ENCODE peak calls at places on chromosome 19, in ten cellular contexts. K is uterus, B is breast epithelium, I is Peyer's patch, J is heart left ventricle, X is A549, R is transverse colon, T is ovary, G is HCT116, O is stomach. P is an unnamed sample.

GRCh38 chr19:37303591-37304171 is 67.2 kb upstream of the ZNF527 start:
- DNase-seq in X (no peak), J (no peak), T (no peak), O (no peak), I (no peak), G (no peak), B (no peak), K (no peak), R (no peak), P (no peak)

GRCh38 chr19:52200044-52200443 is 10.2 kb downstream of the PPP2R1A start:
- DNase-seq in T (no peak), O (no peak), I (no peak), B (no peak), G (no peak), K (peak; percentile 57), J (peak; percentile 38), R (no peak), X (no peak), P (no peak)

GRCh38 chr19:29855771-29856510 is 44.1 kb downstream of the CCNE1 start:
- DNase-seq in I (no peak), R (no peak), X (no peak), G (no peak), J (no peak), O (no peak), B (no peak), T (no peak), K (no peak), P (no peak)

GRCh38 chr19:51156710-51157109 is 14.6 kb downstream of the SIGLEC7 start:
- DNase-seq in T (no peak), O (no peak), R (no peak), X (no peak), G (no peak), J (no peak), I (no peak), K (no peak), B (no peak), P (no peak)

GRCh38 chr19:33879818-33880575 is 83.3 kb downstream of the KCTD15 start:
- DNase-seq in B (peak; percentile 51), K (no peak), G (no peak), T (peak; percentile 67), J (peak; percentile 29), R (no peak), O (no peak), I (no peak), X (no peak), P (no peak)

GRCh38 chr19:47663911-47664771 is 49.1 kb upstream of the EHD2 start:
- DNase-seq in R (peak; percentile 69), K (peak; percentile 82), G (no peak), O (peak; percentile 74), I (peak; percentile 61), X (peak; percentile 44), B (peak; percentile 66), J (peak; percentile 77), T (peak; percentile 73), P (peak; percentile 94)

GRCh38 chr19:53977429-53977990 is 13.9 kb upstream of the CACNG6 start:
- DNase-seq in T (peak; percentile 43), J (peak; percentile 86), O (peak; percentile 69), G (peak; percentile 70), R (peak; percentile 70), B (no peak), X (peak; percentile 90), K (peak; percentile 58), I (no peak), P (no peak)

GRCh38 chr19:3100747-3101730 is 6.9 kb downstream of the GNA11 start:
- DNase-seq in B (no peak), G (no peak), O (no peak), J (peak; percentile 8), R (no peak), T (peak; percentile 32), I (no peak), X (no peak), K (no peak), P (no peak)

GRCh38 chr19:24159707-24160106 is 72.7 kb downstream of the ZNF254 start:
- DNase-seq in B (no peak), X (no peak), G (no peak), O (no peak), I (no peak), T (no peak), R (no peak), J (no peak), K (no peak), P (no peak)

GRCh38 chr19:37928527-37929286 is 21.7 kb downstream of the SIPA1L3 start:
- DNase-seq in O (no peak), B (no peak), K (no peak), X (peak; percentile 74), R (no peak), J (no peak), I (no peak), G (no peak), T (no peak), P (no peak)

GRCh38 chr19:30545752-30546151 is 173.6 kb downstream of the ZNF536 start:
- DNase-seq in G (no peak), R (no peak), I (no peak), K (no peak), B (no peak), T (no peak), X (no peak), J (no peak), O (no peak), P (no peak)

DNA sequence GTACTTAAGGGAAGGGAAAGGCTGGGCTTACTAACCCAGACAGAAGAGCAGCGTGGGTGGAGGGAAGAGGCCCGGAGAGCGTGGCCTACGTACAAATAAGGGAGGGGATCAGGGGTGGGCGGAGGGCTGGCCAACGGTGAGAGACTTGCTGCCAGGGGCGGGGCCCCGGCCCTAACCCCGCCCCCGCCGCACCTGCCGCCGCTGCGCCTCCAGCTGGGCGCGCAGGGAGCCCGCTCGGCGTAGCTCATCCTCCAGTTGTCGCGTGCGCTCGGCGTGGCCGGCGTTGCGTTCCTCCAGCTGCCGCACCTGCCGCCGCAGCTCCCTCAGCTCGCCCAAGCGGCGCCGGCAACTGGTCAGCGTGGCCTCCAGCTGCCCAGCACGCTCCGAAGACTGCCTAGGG is 5.7 kb downstream of the HOOK2 start:
- DNase-seq in B (no peak), G (no peak), O (peak; percentile 54), K (no peak), T (no peak), X (no peak), R (peak; percentile 66), I (peak; percentile 71), J (no peak), P (no peak)
- TF ChIP-seq POLR2A in B (no peak), G (no peak), O (no peak), K (no peak), T (no peak), X (no peak), R (no peak), I (no peak), J (no peak), P (no peak)

GRCh38 chr19:6135367-6135766 is at the start of gene ACSBG2:
- DNase-seq in K (no peak), T (no peak), X (no peak), R (no peak), G (no peak), B (no peak), J (no peak), O (no peak), I (no peak), P (no peak)
- H3K4me3 ChIP-seq in K (no peak within 1 kb of the TSS), T (no peak within 1 kb of the TSS), X (no peak within 1 kb of the TSS), R (no peak within 1 kb of the TSS), G (no peak within 1 kb of the TSS), B (no peak within 1 kb of the TSS), J (no peak within 1 kb of the TSS), O (no peak within 1 kb of the TSS), I (no peak within 1 kb of the TSS), P (no peak within 1 kb of the TSS)

DNA sequence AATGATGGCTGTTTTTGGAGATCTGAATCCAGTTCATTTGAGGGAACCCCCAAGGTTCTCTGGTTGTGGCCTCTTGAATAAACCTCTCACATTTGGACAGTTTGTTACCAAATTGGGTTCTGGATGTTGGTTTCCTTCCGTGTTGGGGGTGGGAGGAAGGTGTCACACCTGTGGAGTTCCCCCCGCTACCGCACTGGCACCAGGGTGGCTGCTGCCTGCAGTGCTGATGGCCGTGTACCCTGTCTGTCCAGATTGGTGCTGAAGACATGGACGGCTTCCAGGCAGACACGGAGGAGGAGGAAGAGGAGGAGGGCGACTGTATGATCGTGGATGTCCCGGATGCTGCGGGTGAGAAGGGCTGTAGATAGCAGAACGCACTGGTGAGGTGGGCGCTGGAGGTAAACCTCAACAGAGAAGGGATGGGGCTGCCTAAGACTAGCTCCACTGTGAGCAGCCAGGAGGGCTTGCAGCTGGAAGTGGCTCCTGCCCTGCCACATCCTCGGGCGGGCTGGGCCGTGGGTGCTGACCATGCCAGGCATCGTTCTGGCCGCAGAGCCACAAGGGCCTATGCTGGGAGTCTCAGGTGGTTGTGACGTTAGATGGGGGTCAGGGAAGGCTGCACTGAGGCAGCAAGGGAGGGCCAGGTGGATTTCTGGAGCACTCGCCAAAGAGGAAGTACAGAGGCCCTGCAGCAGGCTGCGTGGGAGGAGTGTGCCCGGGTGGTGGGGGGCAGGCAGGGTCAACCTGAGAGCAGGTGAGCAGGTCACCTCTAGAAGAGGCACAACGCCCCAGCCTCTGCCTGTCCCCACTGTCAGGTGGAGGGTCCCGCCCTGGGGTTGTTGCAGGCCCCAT is 15.4 kb downstream of the UBXN6 start:
- DNase-seq in G (no peak), J (no peak), B (no peak), I (no peak), O (no peak), K (no peak), R (no peak), T (no peak), X (no peak), P (no peak)
- TF ChIP-seq POLR2A in G (no peak), J (no peak), B (no peak), I (no peak), O (no peak), K (no peak), R (no peak), T (no peak), X (no peak), P (no peak)

GRCh38 chr19:39445258-39446071 is at the start of gene SUPT5H:
- DNase-seq in J (peak; percentile 97), K (peak; percentile 96), X (peak; percentile 100), T (peak; percentile 97), O (peak; percentile 98), R (peak; percentile 98), I (peak; percentile 98), B (peak; percentile 98), G (peak; percentile 96), P (peak; percentile 99)

GRCh38 chr19:39449116-39449797 is 3.9 kb downstream of the SUPT5H start:
- DNase-seq in T (no peak), G (no peak), X (no peak), B (no peak), R (no peak), K (no peak), I (no peak), J (no peak), O (no peak), P (no peak)

GRCh38 chr19:39446365-39447084 is 1.1 kb downstream of the SUPT5H start:
- DNase-seq in T (no peak), K (no peak), J (no peak), O (no peak), G (no peak), X (no peak), I (no peak), B (no peak), R (no peak), P (no peak)

GRCh38 chr19:39444598-39445257 is 654 bp upstream of the SUPT5H start:
- DNase-seq in O (no peak), J (no peak), G (no peak), K (no peak), X (no peak), I (no peak), T (no peak), B (no peak), R (no peak), P (no peak)

DNA sequence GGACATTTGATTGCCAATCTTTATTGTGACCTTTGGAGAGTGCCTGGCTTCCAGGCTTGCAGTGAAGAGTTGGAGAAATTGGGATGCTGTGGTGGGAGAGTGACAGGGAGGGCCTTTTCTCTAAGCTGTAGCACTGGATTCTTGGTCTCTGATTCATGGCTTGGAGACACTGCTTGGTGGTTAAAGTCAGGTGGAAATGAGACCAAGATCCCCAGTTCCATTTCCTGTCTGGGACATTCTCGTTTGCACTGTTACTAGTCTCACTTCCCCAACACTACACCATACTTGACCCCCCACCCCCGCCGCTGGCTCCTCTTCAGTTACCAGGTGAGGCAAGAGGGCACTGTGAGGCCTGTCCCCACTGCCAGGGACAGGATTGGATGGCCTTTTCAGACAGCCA is 2.9 kb downstream of the SUPT5H start:
- DNase-seq in I (no peak), T (no peak), X (no peak), B (no peak), G (no peak), O (no peak), K (no peak), J (no peak), R (no peak), P (no peak)
- H3K4me3 ChIP-seq in I (no peak overlapping the region), T (no peak overlapping the region), X (no peak overlapping the region), B (no peak overlapping the region), G (no peak overlapping the region), O (no peak overlapping the region), K (no peak overlapping the region), J (no peak overlapping the region), R (no peak overlapping the region), P (no peak overlapping the region)

P was measured in esophagus muscularis mucosa.